ENCODE peak calls at places on chromosomes 4 and X, in eight cellular contexts. W is MM.1S, L is ascending aorta, P is GM23248, C is sigmoid colon, H is pancreas, Y is A673, V is neuronal stem cell. Q is an unnamed sample. For H3K4me1, the result is how much of the 10 kb centered on the place peaks cover.

GRCh38 chr4:1655676-1656075 is 28.4 kb downstream of the FAM53A start:
- DNase-seq in W (no peak), L (no peak), P (no peak), C (no peak), H (no peak), Y (no peak), V (no peak), Q (no peak)

GRCh38 chr4:53937918-53938317 is 126.5 kb downstream of the CHIC2 start:
- DNase-seq in W (no peak), L (no peak), P (peak), C (no peak), H (no peak), Y (peak), V (no peak), Q (no peak)

GRCh38 chr4:139511320-139511719 is 44.7 kb downstream of the SETD7 start:
- DNase-seq in W (no peak), L (no peak), P (no peak), C (no peak), H (no peak), Y (peak), V (no peak), Q (no peak)

GRCh38 chrX:153871451-153871850 is 14.5 kb downstream of the L1CAM start:
- DNase-seq in W (no peak), L (no peak), P (no peak), C (no peak), H (no peak), Y (no peak), V (no peak), Q (no peak)

GRCh38 chrX:50161143-50161542 is 39.7 kb downstream of the AKAP4 start:
- DNase-seq in W (no peak), L (no peak), P (peak), C (no peak), H (no peak), Y (no peak), V (no peak), Q (no peak)

GRCh38 chrX:76398970-76399369 is 28.5 kb upstream of the MAGEE1 start:
- DNase-seq in W (no peak), L (no peak), P (no peak), C (no peak), H (no peak), Y (no peak), V (no peak), Q (no peak)

GRCh38 chr4:82469776-82470345 is 39.5 kb downstream of the ENOPH1 start:
- DNase-seq in W (no peak), L (no peak), P (peak), C (no peak), H (no peak), Y (no peak), V (no peak), Q (no peak)

GRCh38 chr4:73788411-73788810 is 48.0 kb downstream of the CXCL8 start:
- DNase-seq in W (no peak), L (no peak), P (no peak), C (no peak), H (no peak), Y (no peak), V (no peak), Q (no peak)

GRCh38 chr4:87853108-87853507 is 20.3 kb downstream of the MEPE start:
- DNase-seq in W (peak), L (no peak), P (peak), C (no peak), H (no peak), Y (peak), V (peak), Q (no peak)

GRCh38 chr4:14729605-14730004 is 272.7 kb upstream of the CPEB2 start:
- DNase-seq in W (no peak), L (no peak), P (no peak), C (no peak), H (no peak), Y (no peak), V (no peak), Q (no peak)

GRCh38 chr4:28062562-28062961 is 1201.9 kb downstream of the STIM2 start:
- DNase-seq in W (no peak), L (no peak), P (no peak), C (no peak), H (no peak), Y (no peak), V (no peak), Q (no peak)

GRCh38 chrX:115362334-115363095 is 73.0 kb downstream of the LUZP4 start:
- DNase-seq in W (peak), L (no peak), P (peak), C (no peak), H (no peak), Y (peak), V (no peak), Q (no peak)

GRCh38 chr4:16794816-16795445 is 103.5 kb downstream of the LDB2 start:
- DNase-seq in W (peak), L (no peak), P (peak), C (no peak), H (peak), Y (peak), V (peak), Q (no peak)

GRCh38 chr4:56342746-56343145 is 44.5 kb downstream of the AASDH start:
- DNase-seq in W (no peak), L (no peak), P (no peak), C (no peak), H (no peak), Y (no peak), V (no peak), Q (no peak)

GRCh38 chr4:112819729-112820128 is 182.8 kb downstream of the LARP7 start:
- DNase-seq in W (no peak), L (no peak), P (no peak), C (no peak), H (no peak), Y (no peak), V (no peak), Q (no peak)

GRCh38 chr4:175252642-175253041 is 334.5 kb downstream of the ADAM29 start:
- DNase-seq in W (no peak), L (no peak), P (no peak), C (no peak), H (no peak), Y (no peak), V (no peak), Q (no peak)

GRCh38 chrX:87679849-87680248 is 162.2 kb downstream of the KLHL4 start:
- DNase-seq in W (no peak), L (no peak), P (no peak), C (no peak), H (no peak), Y (no peak), V (no peak), Q (no peak)

GRCh38 chr4:7374571-7374970 is 60.2 kb downstream of the PSAPL1 start:
- DNase-seq in W (no peak), L (no peak), P (no peak), C (no peak), H (no peak), Y (no peak), V (no peak), Q (no peak)
- H3K4me1 ChIP-seq in W (under half), L (under half), P (under half), C (under half), H (under half), Y (under half), V (under half), Q (under half)

DNA sequence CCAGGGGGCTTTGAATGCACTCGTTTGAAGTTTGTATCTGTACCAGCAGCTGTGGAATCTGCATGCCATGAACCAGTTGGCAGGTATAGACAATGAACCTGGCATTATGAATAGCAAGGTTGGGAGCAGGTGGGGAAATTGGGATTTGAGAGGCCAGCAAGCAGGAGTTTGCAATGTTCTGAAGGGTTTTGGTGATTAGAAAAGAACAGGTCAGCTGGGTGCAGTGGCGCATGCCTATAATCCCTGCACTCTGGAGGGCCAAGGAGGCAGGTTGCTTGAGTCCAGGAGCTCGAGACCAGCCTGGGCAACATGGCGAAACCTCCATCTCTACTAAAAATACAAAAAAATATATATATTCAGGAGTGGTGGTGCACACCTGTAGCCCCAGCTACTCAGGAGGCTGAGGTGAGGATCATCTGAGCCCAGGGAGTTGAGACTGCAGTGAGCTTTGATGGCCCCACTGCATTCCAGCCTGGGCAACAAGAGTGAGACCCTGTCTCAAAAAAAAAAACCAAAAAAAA is 64.0 kb downstream of the TSC22D3 start:
- DNase-seq in W (no peak), L (no peak), P (no peak), C (peak), H (no peak), Y (no peak), V (no peak), Q (no peak)
- H3K27ac ChIP-seq in W (peak), L (peak), P (peak), C (peak), H (peak), Y (no peak), V (peak), Q (peak)

GRCh38 chr4:34258176-34258575 is 1986.1 kb downstream of the ARAP2 start:
- DNase-seq in W (no peak), L (no peak), P (no peak), C (no peak), H (no peak), Y (no peak), V (no peak), Q (no peak)

GRCh38 chr4:34261799-34262314 is 1982.5 kb downstream of the ARAP2 start:
- DNase-seq in W (no peak), L (no peak), P (no peak), C (no peak), H (no peak), Y (no peak), V (no peak), Q (no peak)
- H3K4me1 ChIP-seq in W (under half), L (under half), P (under half), C (under half), H (under half), Y (under half), V (under half), Q (under half)

GRCh38 chr4:149690726-149691125 is 124.9 kb downstream of the IQCM start:
- DNase-seq in W (no peak), L (no peak), P (no peak), C (no peak), H (no peak), Y (no peak), V (no peak), Q (no peak)
- H3K27ac ChIP-seq in W (no peak), L (no peak), P (no peak), C (no peak), H (no peak), Y (no peak), V (no peak), Q (no peak)